ENCODE peak calls at places on chromosomes 4 and X, in ten cellular contexts. Y is RPMI7951; V is astrocyte of the spinal cord; Z is BJ; B is myocyte; K is T-helper 1 cell; U is COR-L47; M is RCC 7860; L is NCI-H2171; X is CD8-positive, alpha-beta T cell. F is an unnamed sample.

GRCh38 chr4:126106658-126107057 is 791.9 kb downstream of the FAT4 start:
- DNase-seq in Y (peak), V (no peak), Z (no peak), B (no peak), K (no peak), U (no peak), M (no peak), L (no peak), X (no peak), F (no peak)

GRCh38 chr4:170491981-170492380 is 402.2 kb upstream of the AADAT start:
- DNase-seq in Y (no peak), V (no peak), Z (no peak), B (no peak), K (no peak), U (no peak), M (no peak), L (no peak), X (no peak), F (no peak)

GRCh38 chr4:4854649-4855292 is 4.7 kb upstream of the MSX1 start:
- DNase-seq in Y (no peak), V (no peak), Z (no peak), B (no peak), K (no peak), U (peak), M (no peak), L (no peak), X (no peak), F (no peak)

GRCh38 chrX:102746134-102746584 is 25.6 kb downstream of the GPRASP3 start:
- DNase-seq in Y (peak), V (peak), Z (no peak), B (no peak), K (no peak), U (peak), M (no peak), L (no peak), X (peak), F (no peak)

GRCh38 chr4:113256946-113257345 is 207.5 kb downstream of the ANK2 start:
- DNase-seq in Y (peak), V (no peak), Z (peak), B (no peak), K (no peak), U (no peak), M (no peak), L (no peak), X (no peak), F (peak)

GRCh38 chr4:26069218-26069617 is 155.2 kb downstream of the SMIM20 start:
- DNase-seq in Y (peak), V (peak), Z (no peak), B (peak), K (no peak), U (peak), M (no peak), L (no peak), X (no peak), F (no peak)

GRCh38 chr4:79626102-79626501 is 218.1 kb upstream of the GK2 start:
- DNase-seq in Y (no peak), V (no peak), Z (no peak), B (no peak), K (no peak), U (no peak), M (no peak), L (no peak), X (no peak), F (no peak)

GRCh38 chr4:76984127-76984526 is 34.6 kb downstream of the SEPTIN11 start:
- DNase-seq in Y (peak), V (peak), Z (no peak), B (no peak), K (peak), U (no peak), M (no peak), L (no peak), X (no peak), F (no peak)

GRCh38 chrX:106959897-106960296 is 39.7 kb downstream of the CLDN2 start:
- DNase-seq in Y (peak), V (peak), Z (no peak), B (peak), K (no peak), U (no peak), M (peak), L (no peak), X (no peak), F (no peak)

F was measured in retinal pigment epithelial cell.